ENCODE peak calls at places on chromosomes 16 and 17, in five cellular contexts. C is H9, I is SK-N-SH, B is PC-9, W is thyroid gland. Y is an unnamed sample.

GRCh38 chr17:66514227-66514806 is 211.9 kb downstream of the PRKCA start:
- DNase-seq in C (no peak), I (no peak), B (no peak), W (no peak), Y (no peak)

GRCh38 chr17:30031214-30031869 is 85.3 kb upstream of the NSRP1 start:
- DNase-seq in C (no peak), I (no peak), B (no peak), W (no peak), Y (no peak)

GRCh38 chr16:31248344-31248743 is 11.4 kb upstream of the ITGAM start:
- DNase-seq in C (no peak), I (no peak), B (no peak), W (no peak), Y (no peak)

GRCh38 chr16:83458612-83459011 is 349.2 kb upstream of the HSBP1 start:
- DNase-seq in C (no peak), I (no peak), B (no peak), W (no peak), Y (no peak)

GRCh38 chr17:29102046-29102445 is 59.1 kb downstream of the PIPOX start:
- DNase-seq in C (no peak), I (peak; percentile 77), B (no peak), W (no peak), Y (peak; percentile 50)

GRCh38 chr17:14011740-14012405 is 57.4 kb upstream of the COX10 start:
- DNase-seq in C (no peak), I (no peak), B (no peak), W (peak; percentile 40), Y (no peak)

GRCh38 chr17:44382917-44383316 is 6.5 kb downstream of the ITGA2B start:
- DNase-seq in C (no peak), I (no peak), B (no peak), W (no peak), Y (no peak)

GRCh38 chr17:58309918-58310259 is 18.7 kb downstream of the TSPOAP1 start:
- DNase-seq in C (no peak), I (peak; percentile 27), B (no peak), W (no peak), Y (no peak)

GRCh38 chr16:56615353-56615752 is 7.0 kb downstream of the MT2A start:
- DNase-seq in C (no peak), I (no peak), B (peak; percentile 69), W (no peak), Y (no peak)

GRCh38 chr16:58506241-58507194 is 6.6 kb downstream of the NDRG4 start:
- DNase-seq in C (peak; percentile 26), I (peak; percentile 17), B (no peak), W (no peak), Y (no peak)

GRCh38 chr17:44280383-44280782 is 12.4 kb upstream of the SLC4A1 start:
- DNase-seq in C (no peak), I (no peak), B (no peak), W (no peak), Y (no peak)

GRCh38 chr17:18920911-18921441 is 31.0 kb upstream of the SLC5A10 start:
- DNase-seq in C (no peak), I (no peak), B (no peak), W (no peak), Y (no peak)

GRCh38 chr16:80175011-80175410 is 365.8 kb upstream of the DYNLRB2 start:
- DNase-seq in C (no peak), I (no peak), B (no peak), W (no peak), Y (no peak)

GRCh38 chr17:16623282-16623681 is 30.4 kb downstream of the ZNF624 start:
- DNase-seq in C (no peak), I (no peak), B (no peak), W (no peak), Y (no peak)

GRCh38 chr17:16622540-16623277 is 30.9 kb downstream of the ZNF624 start:
- DNase-seq in C (no peak), I (no peak), B (no peak), W (no peak), Y (no peak)

DNA sequence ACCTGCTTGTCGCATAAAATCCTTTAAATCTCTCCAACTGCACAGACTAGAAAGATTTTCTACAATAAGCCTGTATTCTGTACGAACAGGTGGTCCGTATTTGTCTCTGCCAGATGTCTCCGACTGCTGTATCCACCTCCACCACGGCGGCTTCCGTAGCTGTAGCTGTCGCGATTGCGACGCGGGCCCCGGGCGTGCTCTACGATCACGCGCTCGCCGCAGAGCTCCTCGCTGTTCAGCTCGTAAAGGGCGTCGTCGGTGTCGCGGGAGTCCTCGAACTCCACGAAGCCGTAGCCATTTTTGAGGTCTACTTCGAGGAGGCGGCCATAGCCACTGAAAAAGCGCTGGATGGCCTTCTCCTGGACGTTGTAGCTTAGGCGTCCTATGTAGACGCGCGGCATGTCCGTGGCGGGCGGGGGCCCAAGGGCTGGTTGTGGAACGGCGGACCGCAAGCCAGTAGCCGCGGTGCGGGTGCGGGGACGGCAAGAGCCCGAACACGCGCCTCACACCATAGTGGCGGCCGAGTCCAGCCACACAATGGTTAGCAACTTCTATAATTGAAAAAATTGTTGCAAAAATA is 36.1 kb downstream of the ZNF624 start:
- DNase-seq in C (no peak), I (no peak), B (no peak), W (no peak), Y (no peak)
- H3K9me3 ChIP-seq in C (peaks cover 10% of the 10 kb centered on the region), I (peaks cover 26% of the 10 kb centered on the region), B (peaks cover 18% of the 10 kb centered on the region), W (no peaks in the 10 kb centered on the region), Y (peaks cover 24% of the 10 kb centered on the region)

DNA sequence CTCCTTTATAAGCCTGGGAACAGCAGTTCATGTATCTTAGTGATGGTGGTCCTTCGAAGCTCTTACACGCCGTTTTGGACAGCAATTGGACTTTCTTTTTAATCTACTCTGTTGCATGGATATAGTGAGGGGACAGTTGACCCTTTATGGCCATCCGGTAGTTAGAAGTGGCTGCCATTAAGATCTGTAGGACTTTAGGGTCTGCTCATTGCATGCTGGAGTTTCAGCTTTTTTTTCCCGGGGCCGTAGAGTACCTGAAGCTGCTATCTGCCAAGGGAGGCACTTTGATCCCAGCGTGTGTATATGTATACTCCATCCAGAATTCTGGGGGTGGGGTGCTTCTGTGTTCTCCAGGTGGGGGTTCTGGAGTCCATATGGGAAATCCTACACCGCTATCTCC is 1.2 kb downstream of the CYB5D1 start:
- DNase-seq in C (no peak), I (no peak), B (no peak), W (no peak), Y (no peak)
- H3K27ac ChIP-seq in C (no peak overlapping the region), I (peak overlapping the region; percentile 1), B (no peak overlapping the region), W (no peak overlapping the region), Y (no peak overlapping the region)

GRCh38 chr17:73874008-73874407 is 229.8 kb upstream of the SDK2 start:
- DNase-seq in C (no peak), I (no peak), B (no peak), W (no peak), Y (no peak)

GRCh38 chr17:73877962-73878361 is 233.7 kb upstream of the SDK2 start:
- DNase-seq in C (no peak), I (no peak), B (no peak), W (no peak), Y (no peak)

GRCh38 chr17:73872816-73873215 is 228.6 kb upstream of the SDK2 start:
- DNase-seq in C (peak; percentile 57), I (no peak), B (no peak), W (no peak), Y (no peak)

GRCh38 chr17:73878923-73879322 is 234.7 kb upstream of the SDK2 start:
- DNase-seq in C (no peak), I (no peak), B (no peak), W (no peak), Y (no peak)

GRCh38 chr17:73875346-73875745 is 231.1 kb upstream of the SDK2 start:
- DNase-seq in C (no peak), I (no peak), B (no peak), W (no peak), Y (no peak)
- H3K9me3 ChIP-seq in C (no peaks in the 10 kb centered on the region), I (no peaks in the 10 kb centered on the region), B (no peaks in the 10 kb centered on the region), W (no peaks in the 10 kb centered on the region), Y (no peaks in the 10 kb centered on the region)

DNA sequence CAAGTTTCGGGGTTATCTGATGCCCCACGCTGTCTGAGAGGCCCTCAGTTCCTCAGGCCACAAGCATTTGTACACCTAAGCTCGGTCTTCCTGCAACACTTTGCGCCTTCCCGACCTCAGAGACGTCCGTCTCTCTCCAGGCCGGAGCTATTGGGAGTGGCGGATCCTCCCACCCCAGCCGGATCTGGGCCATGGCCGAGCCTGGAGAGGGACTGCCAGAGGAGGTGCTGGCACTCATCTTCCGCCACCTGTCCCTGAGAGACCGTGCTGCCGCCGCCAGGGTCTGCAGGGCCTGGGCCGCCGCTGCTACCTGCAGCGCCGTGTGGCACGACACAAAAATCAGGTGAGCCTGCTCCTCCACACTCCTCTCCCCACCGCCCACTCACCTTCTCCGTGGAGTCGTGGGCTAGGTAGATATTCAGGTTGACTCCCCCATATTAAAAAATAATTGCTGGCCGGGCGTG is 1.9 kb downstream of the FBXL8 start:
- DNase-seq in C (peak; percentile 66), I (no peak), B (no peak), W (no peak), Y (no peak)
- H3K27ac ChIP-seq in C (no peak overlapping the region), I (no peak overlapping the region), B (no peak overlapping the region), W (no peak overlapping the region), Y (no peak overlapping the region)

DNA sequence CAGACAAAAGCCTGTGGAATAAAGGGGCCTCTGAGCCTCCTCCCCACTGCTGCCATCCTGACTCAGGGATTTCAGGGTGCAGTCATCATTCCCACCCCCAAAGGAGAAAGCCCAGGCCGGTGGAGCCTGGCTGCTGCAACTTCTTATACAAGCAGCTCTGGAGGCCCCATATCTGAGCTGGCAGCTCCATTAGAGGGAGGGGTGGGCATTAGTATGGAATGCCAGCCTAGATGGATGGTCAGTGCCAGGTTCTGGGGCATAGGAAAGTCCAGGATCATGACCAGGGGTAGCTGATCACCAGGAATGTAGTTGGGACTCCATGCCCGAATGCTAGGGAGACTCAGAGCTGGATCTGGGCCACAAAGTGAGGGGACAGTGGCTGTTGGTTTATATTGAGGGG is 581.0 kb downstream of the KCNJ18 start:
- DNase-seq in C (no peak), I (no peak), B (no peak), W (no peak), Y (no peak)
- H3K9me3 ChIP-seq in C (peaks cover 62% of the 10 kb centered on the region), I (no peaks in the 10 kb centered on the region), B (no peaks in the 10 kb centered on the region), W (no peaks in the 10 kb centered on the region), Y (no peaks in the 10 kb centered on the region)

GRCh38 chr17:48541036-48541573 is 3.8 kb downstream of the HOXB2 start:
- DNase-seq in C (no peak), I (no peak), B (no peak), W (no peak), Y (no peak)
- H3K27ac ChIP-seq in C (no peak overlapping the region), I (no peak overlapping the region), B (no peak overlapping the region), W (peak overlapping the region; percentile 74), Y (no peak overlapping the region)

GRCh38 chr16:53421248-53421647 is 13.0 kb upstream of the RBL2 start:
- DNase-seq in C (no peak), I (no peak), B (no peak), W (no peak), Y (no peak)
- H3K9me3 ChIP-seq in C (peaks cover 13% of the 10 kb centered on the region), I (peaks cover 12% of the 10 kb centered on the region), B (peaks cover 29% of the 10 kb centered on the region), W (no peaks in the 10 kb centered on the region), Y (peaks cover 10% of the 10 kb centered on the region)